ENCODE peak calls at places on chromosomes 7 and 10, in seven cellular contexts. F, C, B, R, L, Z and A are unnamed samples.

GRCh38 chr7:74173074-74173473 is 1.1 kb upstream of the EIF4H start:
- DNase-seq in F (no peak), C (no peak), B (peak), R (no peak), L (no peak), Z (peak), A (peak)

GRCh38 chr10:131146790-131147189 is 164.7 kb downstream of the TCERG1L start:
- DNase-seq in F (no peak), C (no peak), B (peak), R (no peak), L (no peak), Z (no peak), A (no peak)

GRCh38 chr7:151129141-151129835 is 38.2 kb downstream of the GBX1 start:
- DNase-seq in F (no peak), C (no peak), B (no peak), R (no peak), L (no peak), Z (peak), A (no peak)

GRCh38 chr7:11540271-11540761 is 291.7 kb downstream of the THSD7A start:
- DNase-seq in F (no peak), C (no peak), B (no peak), R (no peak), L (peak), Z (no peak), A (no peak)

GRCh38 chr10:129770286-129770685 is 193.8 kb downstream of the EBF3 start:
- DNase-seq in F (no peak), C (no peak), B (peak), R (peak), L (no peak), Z (peak), A (no peak)

GRCh38 chr10:114239117-114239993 is at the start of gene VWA2:
- DNase-seq in F (peak), C (peak), B (peak), R (no peak), L (no peak), Z (peak), A (peak)

GRCh38 chr7:148950806-148951205 is 66.7 kb upstream of the EZH2 start:
- DNase-seq in F (no peak), C (no peak), B (no peak), R (no peak), L (no peak), Z (no peak), A (no peak)

GRCh38 chr10:3876563-3876962 is 91.6 kb upstream of the KLF6 start:
- DNase-seq in F (no peak), C (no peak), B (no peak), R (no peak), L (no peak), Z (no peak), A (no peak)

GRCh38 chr7:12716134-12716667 is 28.8 kb downstream of the ARL4A start:
- DNase-seq in F (no peak), C (no peak), B (no peak), R (no peak), L (no peak), Z (no peak), A (no peak)

GRCh38 chr7:80634505-80634904 is 3.9 kb upstream of the CD36 start:
- DNase-seq in F (no peak), C (no peak), B (no peak), R (no peak), L (no peak), Z (no peak), A (no peak)

GRCh38 chr10:3427846-3428442 is 255.4 kb upstream of the PITRM1 start:
- DNase-seq in F (no peak), C (no peak), B (no peak), R (no peak), L (no peak), Z (no peak), A (no peak)

GRCh38 chr10:68251146-68251545 is 19.2 kb upstream of the ATOH7 start:
- DNase-seq in F (no peak), C (no peak), B (no peak), R (no peak), L (no peak), Z (no peak), A (no peak)

GRCh38 chr7:122802211-122802833 is 83.9 kb downstream of the CADPS2 start:
- DNase-seq in F (no peak), C (no peak), B (no peak), R (no peak), L (no peak), Z (no peak), A (peak)

GRCh38 chr7:137804819-137805218 is 42.0 kb downstream of the DGKI start:
- DNase-seq in F (no peak), C (no peak), B (no peak), R (no peak), L (no peak), Z (no peak), A (no peak)

GRCh38 chr10:126609566-126609965 is 60.9 kb downstream of the C10orf90 start:
- DNase-seq in F (no peak), C (no peak), B (no peak), R (no peak), L (no peak), Z (no peak), A (no peak)

GRCh38 chr10:127874966-127875765 is 17.6 kb downstream of the CLRN3 start:
- DNase-seq in F (no peak), C (no peak), B (no peak), R (no peak), L (no peak), Z (no peak), A (no peak)

GRCh38 chr7:15007507-15007906 is 105.0 kb upstream of the DGKB start:
- DNase-seq in F (no peak), C (no peak), B (no peak), R (no peak), L (peak), Z (no peak), A (no peak)

GRCh38 chr10:86261933-86262665 is 104.5 kb downstream of the GRID1 start:
- DNase-seq in F (no peak), C (no peak), B (no peak), R (peak), L (no peak), Z (no peak), A (peak)

GRCh38 chr10:128860574-128860973 is 606.5 kb upstream of the MGMT start:
- DNase-seq in F (no peak), C (no peak), B (no peak), R (peak), L (no peak), Z (no peak), A (no peak)

GRCh38 chr7:132400667-132401142 is 175.6 kb downstream of the PLXNA4 start:
- DNase-seq in F (no peak), C (no peak), B (no peak), R (no peak), L (no peak), Z (no peak), A (no peak)

GRCh38 chr10:30057421-30057841 is 2.0 kb downstream of the JCAD start:
- DNase-seq in F (no peak), C (no peak), B (no peak), R (no peak), L (peak), Z (no peak), A (no peak)

GRCh38 chr10:11515596-11516418 is 95.6 kb downstream of the USP6NL start:
- DNase-seq in F (peak), C (no peak), B (no peak), R (no peak), L (peak), Z (no peak), A (peak)

GRCh38 chr10:78664929-78665525 is 403.7 kb upstream of the ZMIZ1 start:
- DNase-seq in F (no peak), C (no peak), B (no peak), R (no peak), L (peak), Z (no peak), A (peak)

GRCh38 chr7:50502001-50502684 is 52.0 kb upstream of the FIGNL1 start:
- DNase-seq in F (no peak), C (no peak), B (no peak), R (peak), L (no peak), Z (peak), A (no peak)

GRCh38 chr7:155299539-155300202 is 2.0 kb downstream of the INSIG1 start:
- DNase-seq in F (no peak), C (no peak), B (no peak), R (no peak), L (no peak), Z (no peak), A (peak)

DNA sequence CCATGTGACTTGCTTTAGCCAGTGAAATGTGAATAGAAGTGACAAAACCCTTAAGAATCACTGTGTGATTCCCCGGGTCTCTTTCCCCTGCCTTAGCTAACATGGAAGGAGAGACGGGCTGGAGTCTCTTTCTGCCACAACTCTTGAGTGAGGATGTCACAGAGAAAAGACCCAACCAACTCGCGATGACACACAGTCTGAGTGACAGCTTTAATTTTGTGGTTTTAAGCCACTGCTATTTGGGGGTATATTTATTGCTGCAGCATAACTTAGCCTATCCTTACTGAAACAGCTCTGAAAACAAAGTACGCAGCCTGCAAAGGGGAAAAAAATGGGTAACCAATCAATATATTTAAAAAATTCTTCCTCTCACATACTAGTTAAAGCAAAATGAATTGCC is 319.4 kb downstream of the CALN1 start:
- DNase-seq in F (no peak), C (no peak), B (no peak), R (no peak), L (no peak), Z (no peak), A (no peak)
- H3K27ac ChIP-seq in F (no peak), C (no peak), B (no peak), R (no peak), L (no peak), Z (no peak), A (no peak)

DNA sequence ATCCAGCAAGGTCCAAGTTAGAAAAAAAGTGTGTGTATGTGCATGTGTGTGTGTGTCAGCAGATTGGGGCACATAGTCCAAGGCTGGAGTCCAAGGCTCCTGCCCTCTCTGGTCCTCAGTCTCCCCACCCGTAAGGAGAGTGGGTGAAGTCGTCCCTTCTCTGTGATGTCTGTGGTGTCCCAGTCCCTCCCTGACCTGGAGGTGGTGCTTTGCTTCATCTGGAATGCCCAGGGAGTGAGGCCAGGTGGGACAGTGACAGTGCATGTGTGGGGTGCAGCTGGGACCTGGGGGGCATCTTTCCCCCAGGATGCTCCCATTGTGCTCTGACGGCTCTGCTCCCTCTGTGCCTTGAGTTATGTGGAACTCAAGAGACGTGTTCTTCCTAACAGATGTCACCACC is 18.0 kb downstream of the AQP1 start:
- DNase-seq in F (no peak), C (no peak), B (no peak), R (no peak), L (no peak), Z (peak), A (no peak)
- H3K27ac ChIP-seq in F (no peak), C (no peak), B (no peak), R (no peak), L (no peak), Z (no peak), A (no peak)

DNA sequence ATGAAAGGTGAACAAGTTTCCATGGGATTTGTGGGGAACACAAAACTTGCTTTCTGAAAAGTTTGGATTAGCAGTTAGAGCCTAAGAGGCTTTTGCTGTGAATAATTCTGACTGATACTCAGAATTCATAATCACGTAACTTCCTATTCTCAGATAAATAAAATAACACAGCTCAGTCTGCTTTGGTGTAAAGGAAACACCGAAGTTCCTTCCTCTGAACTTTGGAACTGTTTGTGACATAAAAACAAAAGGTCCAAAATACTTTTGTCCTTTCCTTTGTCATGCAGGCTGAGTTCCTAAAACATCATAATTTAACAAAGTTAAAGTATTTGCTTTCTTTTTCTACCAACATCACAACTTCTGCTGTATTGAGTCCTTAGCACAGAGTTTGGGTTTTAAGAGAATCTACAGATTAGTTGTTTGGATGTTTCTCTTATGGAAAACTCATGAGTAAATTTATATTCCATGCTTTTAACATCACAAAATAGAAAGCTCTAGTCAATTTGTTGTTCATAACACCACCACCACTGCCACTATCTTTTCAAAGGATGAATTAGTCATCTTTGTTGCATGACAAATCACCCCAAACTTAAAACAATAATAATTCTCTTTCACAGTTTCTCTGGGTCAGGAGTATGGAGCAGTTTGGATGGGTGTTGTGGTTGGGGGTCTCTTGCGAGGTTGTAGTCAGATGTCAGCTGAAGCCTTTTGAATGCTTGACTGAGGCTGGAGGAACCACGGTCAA is 123.4 kb downstream of the REEP3 start:
- DNase-seq in F (no peak), C (no peak), B (no peak), R (no peak), L (no peak), Z (no peak), A (no peak)
- H3K27ac ChIP-seq in F (no peak), C (no peak), B (peak), R (no peak), L (no peak), Z (peak), A (no peak)

GRCh38 chr7:2823124-2823523 is 21.0 kb downstream of the GNA12 start:
- DNase-seq in F (no peak), C (no peak), B (no peak), R (no peak), L (no peak), Z (no peak), A (no peak)

GRCh38 chr7:2824026-2824677 is 20.0 kb downstream of the GNA12 start:
- DNase-seq in F (no peak), C (no peak), B (no peak), R (no peak), L (no peak), Z (no peak), A (no peak)

GRCh38 chr7:2825595-2826227 is 18.4 kb downstream of the GNA12 start:
- DNase-seq in F (no peak), C (no peak), B (no peak), R (no peak), L (no peak), Z (no peak), A (no peak)

GRCh38 chr7:2826806-2827205 is 17.3 kb downstream of the GNA12 start:
- DNase-seq in F (no peak), C (no peak), B (no peak), R (no peak), L (no peak), Z (no peak), A (no peak)

DNA sequence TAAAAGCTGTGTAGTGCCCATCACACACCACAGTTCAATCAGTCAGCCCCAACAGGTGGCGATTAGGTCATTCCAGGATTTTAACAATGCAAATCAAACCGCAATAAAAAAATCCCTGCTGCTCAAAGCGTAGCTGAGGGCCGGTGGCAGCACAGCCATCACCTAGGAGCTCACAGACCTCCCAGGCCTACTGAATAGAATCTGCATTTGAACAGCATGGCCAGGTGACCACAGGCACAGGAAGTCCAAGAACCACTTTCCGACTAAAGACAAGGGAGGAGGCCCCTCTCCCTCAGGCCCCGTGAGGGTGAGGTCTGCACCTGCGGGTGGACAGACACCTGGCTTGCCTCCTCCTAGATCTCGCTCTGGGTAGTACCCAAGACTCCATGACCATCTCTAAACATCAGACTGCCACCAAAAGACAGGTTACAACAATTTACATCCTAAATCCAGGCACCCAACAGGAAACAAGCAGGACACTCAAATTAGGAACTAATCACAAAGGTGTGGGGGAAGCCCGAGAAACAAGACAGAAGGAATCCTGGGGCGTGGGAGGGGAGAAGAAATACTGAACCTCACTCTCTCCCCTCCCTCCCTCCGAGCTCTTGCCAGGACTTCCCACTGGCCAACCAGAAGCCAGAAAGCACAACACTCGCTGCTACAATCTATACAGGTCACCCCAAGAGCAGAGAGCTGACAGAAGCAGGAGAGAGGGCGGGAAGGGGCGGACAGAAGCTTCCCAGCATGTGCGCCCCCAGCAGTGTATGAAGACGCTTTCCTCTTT is 19.2 kb downstream of the GNA12 start:
- DNase-seq in F (no peak), C (no peak), B (no peak), R (no peak), L (no peak), Z (no peak), A (peak)
- H3K27ac ChIP-seq in F (no peak), C (peak), B (peak), R (no peak), L (no peak), Z (no peak), A (peak)